ENCODE peak calls at places on chromosomes 7 and 10, in five cellular contexts. Y, E, K, Z and V are unnamed samples.

GRCh38 chr7:126302639-126303038 is 950.1 kb downstream of the GRM8 start:
- DNase-seq in Y (no peak), E (no peak), K (no peak), Z (peak; percentile 1), V (no peak)

GRCh38 chr7:23547662-23548061 is 15.9 kb upstream of the TRA2A start:
- DNase-seq in Y (no peak), E (no peak), K (no peak), Z (no peak), V (no peak)

GRCh38 chr10:95741807-95742528 is 14.0 kb upstream of the ENTPD1 start:
- DNase-seq in Y (no peak), E (peak; percentile 35), K (no peak), Z (no peak), V (peak; percentile 40)

GRCh38 chr10:89668391-89669180 is 23.5 kb upstream of the PANK1 start:
- DNase-seq in Y (no peak), E (no peak), K (no peak), Z (no peak), V (no peak)

GRCh38 chr10:49080071-49080470 is 35.3 kb downstream of the VSTM4 start:
- DNase-seq in Y (no peak), E (peak; percentile 38), K (no peak), Z (no peak), V (peak; percentile 85)

GRCh38 chr10:47291682-47292081 is 8.3 kb upstream of the GDF10 start:
- DNase-seq in Y (no peak), E (no peak), K (no peak), Z (no peak), V (no peak)

GRCh38 chr7:128404826-128405344 is 4.9 kb downstream of the IMPDH1 start:
- DNase-seq in Y (no peak), E (peak; percentile 5), K (no peak), Z (no peak), V (no peak)

GRCh38 chr7:149620961-149621360 is 123.4 kb upstream of the ZNF746 start:
- DNase-seq in Y (no peak), E (no peak), K (no peak), Z (no peak), V (peak; percentile 29)

GRCh38 chr7:133795061-133795460 is 332.1 kb upstream of the LRGUK start:
- DNase-seq in Y (no peak), E (no peak), K (no peak), Z (no peak), V (no peak)

GRCh38 chr7:129975309-129975708 is 22.5 kb upstream of the UBE2H start:
- DNase-seq in Y (no peak), E (no peak), K (no peak), Z (no peak), V (peak; percentile 38)

GRCh38 chr7:122535086-122535485 is 163.8 kb downstream of the RNF133 start:
- DNase-seq in Y (no peak), E (no peak), K (no peak), Z (no peak), V (no peak)

GRCh38 chr10:55320187-55320586 is 519.2 kb upstream of the PCDH15 start:
- DNase-seq in Y (no peak), E (no peak), K (no peak), Z (no peak), V (peak; percentile 3)

GRCh38 chr10:11195017-11195586 is 177.4 kb downstream of the CELF2 start:
- DNase-seq in Y (no peak), E (no peak), K (no peak), Z (no peak), V (no peak)

GRCh38 chr10:100006241-100006886 is 3.4 kb downstream of the DNMBP start:
- DNase-seq in Y (no peak), E (peak; percentile 97), K (no peak), Z (peak; percentile 85), V (no peak)

GRCh38 chr10:77687621-77688020 is 50.0 kb upstream of the KCNMA1 start:
- DNase-seq in Y (no peak), E (no peak), K (no peak), Z (no peak), V (no peak)

GRCh38 chr10:77689339-77689738 is 51.7 kb upstream of the KCNMA1 start:
- DNase-seq in Y (no peak), E (no peak), K (no peak), Z (no peak), V (no peak)

GRCh38 chr10:77685494-77685893 is 47.9 kb upstream of the KCNMA1 start:
- DNase-seq in Y (no peak), E (no peak), K (no peak), Z (no peak), V (no peak)

GRCh38 chr10:77687018-77687417 is 49.4 kb upstream of the KCNMA1 start:
- DNase-seq in Y (no peak), E (no peak), K (no peak), Z (no peak), V (no peak)

GRCh38 chr10:77686096-77686495 is 48.5 kb upstream of the KCNMA1 start:
- DNase-seq in Y (no peak), E (no peak), K (no peak), Z (no peak), V (no peak)
- H3K4me1 ChIP-seq in Y (no peaks in the 10 kb centered on the region), E (no peaks in the 10 kb centered on the region), K (no peaks in the 10 kb centered on the region), Z (peaks cover 10% of the 10 kb centered on the region), V (no peaks in the 10 kb centered on the region)

DNA sequence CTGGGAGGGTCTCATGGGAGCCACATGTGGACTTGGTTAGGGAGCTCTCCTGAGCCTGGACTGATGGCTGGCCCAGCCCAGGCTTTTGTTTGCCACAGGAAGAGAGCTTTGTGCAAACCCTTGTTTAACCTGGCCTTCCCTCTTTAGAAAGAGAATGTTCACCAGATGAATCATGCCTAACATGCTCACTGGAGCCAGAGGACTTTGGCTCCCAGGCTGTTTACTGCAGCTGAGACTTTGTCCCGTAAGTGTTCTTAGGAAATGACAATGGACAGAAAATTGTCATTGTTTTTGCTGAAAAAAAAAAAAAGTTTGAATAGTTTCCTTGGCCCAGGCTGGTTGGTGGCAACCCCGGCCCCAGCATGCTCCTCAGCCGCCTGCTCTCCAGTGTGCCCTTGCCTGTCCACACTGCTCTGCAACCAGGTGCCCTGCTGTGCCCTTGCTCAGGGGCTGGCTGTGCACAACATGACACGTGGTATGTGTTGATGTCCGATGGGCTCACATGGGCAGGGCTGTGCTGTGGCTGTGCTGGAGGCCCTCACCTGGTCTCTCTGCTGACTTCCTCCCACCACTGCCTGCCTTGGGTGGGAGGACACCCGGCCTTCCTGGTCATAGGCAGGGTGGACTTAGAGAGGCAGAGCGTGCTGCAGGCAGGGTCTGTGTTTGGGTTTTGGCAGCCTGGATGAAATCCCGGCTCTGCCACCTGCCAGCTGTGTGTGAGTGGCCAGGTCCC is 215.3 kb upstream of the ZNF32 start:
- DNase-seq in Y (no peak), E (peak; percentile 85), K (no peak), Z (peak; percentile 50), V (no peak)
- TF ChIP-seq POLR2A in Y (no peak), E (no peak), K (no peak), Z (no peak), V (no peak)

GRCh38 chr7:66413379-66414114 is 208.4 kb downstream of the TPST1 start:
- DNase-seq in Y (peak; percentile 91), E (peak; percentile 25), K (peak; percentile 95), Z (peak; percentile 89), V (peak; percentile 95)
- TF ChIP-seq CTCF in Y (peak; percentile 56), E (no peak), K (no peak), Z (peak; percentile 62), V (peak; percentile 75)

GRCh38 chr7:24902276-24902675 is 77.7 kb downstream of the OSBPL3 start:
- DNase-seq in Y (no peak), E (peak; percentile 71), K (no peak), Z (no peak), V (no peak)
- H3K4me1 ChIP-seq in Y (peaks cover 53% of the 10 kb centered on the region), E (peaks cover 15% of the 10 kb centered on the region), K (peaks cover 13% of the 10 kb centered on the region), Z (peaks cover 15% of the 10 kb centered on the region), V (peaks cover 8% of the 10 kb centered on the region)

DNA sequence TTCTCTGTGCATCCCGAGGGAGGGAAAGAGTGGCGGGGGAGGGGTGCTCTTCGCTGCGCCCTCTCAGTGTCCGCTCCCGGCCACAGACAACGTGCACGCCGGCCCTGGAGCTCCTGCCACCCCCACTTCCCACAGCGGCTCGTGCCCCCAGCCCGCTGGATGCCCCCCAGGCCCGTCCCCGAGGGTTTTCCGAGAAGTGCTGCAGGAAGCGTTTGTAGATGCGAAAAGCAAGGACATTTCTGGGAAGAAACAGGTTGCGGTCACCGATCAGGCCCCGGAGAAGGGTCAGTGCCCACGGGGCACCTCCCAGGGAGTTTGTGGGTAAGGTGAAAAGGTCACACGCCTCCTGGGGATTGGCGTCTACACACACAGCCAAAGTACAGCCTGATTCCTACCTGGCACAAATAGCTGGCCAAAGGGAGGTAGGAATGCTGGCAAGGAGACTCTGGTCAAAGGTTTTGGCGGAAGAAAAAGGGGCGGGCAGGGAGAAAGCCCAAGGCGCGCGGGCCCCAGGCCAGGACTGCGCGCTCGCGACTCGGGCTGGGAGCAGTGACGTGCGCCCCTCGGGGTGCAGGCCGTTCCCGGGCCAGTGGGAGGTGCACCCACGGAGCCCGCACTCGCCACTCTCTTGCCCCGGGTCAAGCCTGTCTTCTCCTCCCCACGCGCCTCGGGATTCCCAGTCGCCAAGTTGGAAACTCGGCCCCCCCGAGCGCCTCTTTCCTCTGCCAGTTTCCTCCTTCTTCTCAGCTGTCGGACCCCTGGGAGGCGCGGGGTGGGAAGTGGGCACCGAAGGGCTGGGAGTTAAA is 1.5 kb upstream of the NRP1 start:
- DNase-seq in Y (peak; percentile 86), E (peak; percentile 44), K (peak; percentile 75), Z (peak; percentile 95), V (no peak)
- TF ChIP-seq POLR2A in Y (peak; percentile 54), E (no peak), K (peak; percentile 33), Z (peak; percentile 50), V (no peak)

GRCh38 chr10:28331821-28332220 is 29.0 kb upstream of the MPP7 start:
- DNase-seq in Y (no peak), E (peak; percentile 97), K (no peak), Z (no peak), V (no peak)
- TF ChIP-seq CTCF in Y (no peak), E (no peak), K (no peak), Z (no peak), V (no peak)

DNA sequence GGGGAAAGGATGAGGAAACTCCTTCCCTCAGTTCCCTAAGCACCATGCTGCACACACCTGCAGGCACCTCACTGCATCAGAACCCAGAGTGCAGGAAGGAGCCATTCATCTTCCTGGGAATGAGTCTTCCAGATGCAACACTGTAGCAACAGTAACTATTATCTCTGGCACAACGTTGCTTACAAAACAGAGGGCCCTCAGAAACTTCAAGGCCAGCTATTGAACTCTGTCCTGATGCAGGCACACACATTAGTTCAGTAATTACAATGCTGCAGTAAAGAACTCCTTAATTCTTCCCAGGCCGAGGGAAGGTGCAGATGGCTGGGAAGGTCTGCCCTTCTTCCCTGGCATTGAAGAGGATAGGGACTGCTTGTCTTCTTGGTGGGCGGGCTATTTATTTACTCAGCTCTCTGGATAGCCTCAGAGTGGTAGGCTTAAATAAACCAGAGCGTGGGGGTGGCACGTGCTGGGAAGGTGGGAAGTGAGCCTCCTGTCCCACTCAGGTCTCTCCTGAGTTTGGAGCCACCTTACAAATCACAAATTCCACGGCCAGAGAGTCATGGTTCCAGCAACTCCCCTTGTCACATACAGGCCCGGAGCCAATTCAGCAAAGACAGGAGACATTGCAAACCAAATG is 125.1 kb upstream of the JCAD start:
- DNase-seq in Y (no peak), E (peak; percentile 23), K (no peak), Z (no peak), V (no peak)
- H3K4me1 ChIP-seq in Y (peaks cover 13% of the 10 kb centered on the region), E (peaks cover 50% of the 10 kb centered on the region), K (peaks cover 2% of the 10 kb centered on the region), Z (peaks cover 31% of the 10 kb centered on the region), V (peaks cover 15% of the 10 kb centered on the region)